ENCODE peak calls at places on chromosomes 12 and 14, in seven cellular contexts. K, S, A, D, M, I and F are unnamed samples. For H3K4me1, the result is how much of the 10 kb centered on the place peaks cover.

GRCh38 chr12:112862570-112863137 is 44.1 kb upstream of the OAS1 start:
- DNase-seq in I (no peak), A (no peak), D (no peak), S (no peak), K (no peak), M (no peak), F (no peak)

GRCh38 chr12:106039242-106039641 is 99.5 kb downstream of the NUAK1 start:
- DNase-seq in S (no peak), M (no peak), K (peak), D (no peak), A (no peak), I (no peak), F (no peak)

GRCh38 chr12:20194171-20194570 is 174.2 kb upstream of the PDE3A start:
- DNase-seq in S (peak), D (peak), I (peak), A (no peak), M (peak), K (no peak), F (peak)

GRCh38 chr12:116194935-116195431 is 82.5 kb downstream of the MED13L start:
- DNase-seq in A (no peak), M (no peak), K (no peak), D (no peak), I (no peak), S (no peak), F (peak)

GRCh38 chr12:10503460-10503859 is 2.2 kb upstream of the EIF2S3B start:
- DNase-seq in S (no peak), I (no peak), M (no peak), A (no peak), K (no peak), D (no peak), F (no peak)

GRCh38 chr14:59632381-59632780 is 55.8 kb upstream of the CCDC175 start:
- DNase-seq in S (peak), I (peak), M (peak), A (peak), D (no peak), K (peak), F (peak)

GRCh38 chr12:54173066-54173726 is 15.6 kb downstream of the SMUG1 start:
- DNase-seq in D (no peak), K (peak), I (peak), S (no peak), A (no peak), M (peak), F (no peak)

GRCh38 chr12:39443704-39444234 is 849 bp upstream of the KIF21A start:
- DNase-seq in S (no peak), A (peak), M (no peak), D (no peak), I (peak), K (no peak), F (peak)

GRCh38 chr12:114562654-114563053 is 121.3 kb downstream of the TBX3 start:
- DNase-seq in I (no peak), S (no peak), M (peak), D (no peak), K (no peak), A (no peak), F (peak)

GRCh38 chr12:111066744-111067437 is 146.5 kb upstream of the MYL2 start:
- DNase-seq in M (peak), A (no peak), I (no peak), D (no peak), K (no peak), S (no peak), F (peak)

GRCh38 chr14:67944605-67945004 is 125.0 kb downstream of the RAD51B start:
- DNase-seq in D (no peak), A (no peak), I (no peak), M (no peak), K (no peak), S (no peak), F (no peak)

GRCh38 chr14:32331227-32331597 is 2.1 kb downstream of the AKAP6 start:
- DNase-seq in S (no peak), K (no peak), D (no peak), A (peak), M (no peak), I (no peak), F (no peak)

GRCh38 chr12:114888458-114888857 is 204.5 kb upstream of the TBX3 start:
- DNase-seq in M (no peak), I (no peak), K (no peak), S (peak), D (no peak), A (no peak), F (no peak)

GRCh38 chr14:63542231-63542999 is 762 bp downstream of the PPP2R5E start:
- DNase-seq in D (no peak), A (peak), S (no peak), I (peak), M (peak), K (peak), F (peak)

GRCh38 chr12:128388461-128388921 is 121.5 kb downstream of the TMEM132C start:
- DNase-seq in I (no peak), M (no peak), A (no peak), D (no peak), S (no peak), K (no peak), F (no peak)

GRCh38 chr14:49173765-49174373 is 412.3 kb downstream of the RPS29 start:
- DNase-seq in A (peak), M (peak), K (peak), S (peak), I (peak), D (peak), F (peak)

GRCh38 chr12:42568952-42569916 is 20.3 kb downstream of the PRICKLE1 start:
- DNase-seq in D (no peak), M (no peak), I (peak), S (peak), K (peak), A (peak), F (peak)

GRCh38 chr12:89838846-89839245 is 130.2 kb upstream of the ATP2B1 start:
- DNase-seq in M (no peak), S (no peak), A (no peak), I (no peak), D (no peak), K (no peak), F (no peak)

GRCh38 chr12:102406033-102406584 is 74.3 kb downstream of the IGF1 start:
- DNase-seq in K (no peak), I (no peak), D (no peak), S (peak), M (no peak), A (peak), F (peak)

GRCh38 chr14:89339579-89339978 is 77.5 kb downstream of the FOXN3 start:
- DNase-seq in A (no peak), S (no peak), K (no peak), M (no peak), D (no peak), I (no peak), F (no peak)

GRCh38 chr14:105304565-105304964 is 3.8 kb upstream of the BRF1 start:
- DNase-seq in S (no peak), A (no peak), M (no peak), K (no peak), I (no peak), D (no peak), F (no peak)

GRCh38 chr14:63174760-63175191 is 29.5 kb upstream of the RHOJ start:
- DNase-seq in D (peak), I (peak), K (peak), M (peak), S (peak), A (peak), F (peak)

GRCh38 chr14:67413806-67414769 is 2.1 kb upstream of the PLEK2 start:
- DNase-seq in S (peak), K (peak), D (peak), I (peak), A (no peak), M (no peak), F (peak)

GRCh38 chr12:22893878-22894277 is 268.9 kb downstream of the ETNK1 start:
- DNase-seq in K (no peak), S (no peak), A (no peak), M (no peak), D (no peak), I (no peak), F (no peak)
- H2BK120ac ChIP-seq in K (no peak), S (no peak), A (no peak), M (no peak), D (no peak), I (no peak), F (no peak)

GRCh38 chr12:120468846-120469449 is 600 bp downstream of the SRSF9 start:
- DNase-seq in D (no peak), A (peak), S (peak), M (no peak), I (peak), K (no peak), F (no peak)
- H3K4me1 ChIP-seq in D (under half), A (under half), S (under half), M (under half), I (under half), K (under half), F (under half)

GRCh38 chr12:3627336-3627735 is 125.6 kb downstream of the CRACR2A start:
- DNase-seq in D (no peak), M (no peak), I (no peak), S (no peak), A (no peak), K (no peak), F (no peak)

GRCh38 chr12:3630111-3630510 is 122.8 kb downstream of the CRACR2A start:
- DNase-seq in A (no peak), S (no peak), D (no peak), K (no peak), M (no peak), I (no peak), F (no peak)

GRCh38 chr12:3629082-3629830 is 123.7 kb downstream of the CRACR2A start:
- DNase-seq in D (no peak), M (no peak), A (no peak), K (no peak), S (no peak), I (no peak), F (no peak)

GRCh38 chr12:3630621-3631271 is 122.2 kb downstream of the CRACR2A start:
- DNase-seq in K (no peak), M (no peak), S (no peak), D (no peak), I (no peak), A (no peak), F (no peak)

GRCh38 chr12:3628629-3629028 is 124.3 kb downstream of the CRACR2A start:
- DNase-seq in S (no peak), I (no peak), A (no peak), M (no peak), K (no peak), D (no peak), F (peak)
- H3K23ac ChIP-seq in S (no peak), I (no peak), A (no peak), M (no peak), K (no peak), D (no peak), F (no peak)

GRCh38 chr12:16076553-16076952 is 165.4 kb downstream of the DERA start:
- DNase-seq in M (peak), I (peak), K (peak), A (peak), S (peak), D (no peak), F (peak)
- H2BK120ac ChIP-seq in M (no peak), I (no peak), K (no peak), A (no peak), S (no peak), D (no peak), F (no peak)

GRCh38 chr14:75158843-75159614 is 17.4 kb downstream of the TMED10 start:
- DNase-seq in I (no peak), K (no peak), S (peak), A (no peak), M (no peak), D (no peak), F (no peak)

GRCh38 chr14:75156111-75156510 is 20.3 kb downstream of the TMED10 start:
- DNase-seq in A (no peak), D (no peak), M (no peak), I (no peak), K (peak), S (no peak), F (no peak)

GRCh38 chr14:75155159-75155558 is 21.3 kb downstream of the TMED10 start:
- DNase-seq in A (no peak), M (no peak), D (no peak), K (peak), I (no peak), S (no peak), F (no peak)

GRCh38 chr14:75153295-75153694 is 23.1 kb downstream of the TMED10 start:
- DNase-seq in A (no peak), I (no peak), M (no peak), D (no peak), S (no peak), K (no peak), F (peak)

DNA sequence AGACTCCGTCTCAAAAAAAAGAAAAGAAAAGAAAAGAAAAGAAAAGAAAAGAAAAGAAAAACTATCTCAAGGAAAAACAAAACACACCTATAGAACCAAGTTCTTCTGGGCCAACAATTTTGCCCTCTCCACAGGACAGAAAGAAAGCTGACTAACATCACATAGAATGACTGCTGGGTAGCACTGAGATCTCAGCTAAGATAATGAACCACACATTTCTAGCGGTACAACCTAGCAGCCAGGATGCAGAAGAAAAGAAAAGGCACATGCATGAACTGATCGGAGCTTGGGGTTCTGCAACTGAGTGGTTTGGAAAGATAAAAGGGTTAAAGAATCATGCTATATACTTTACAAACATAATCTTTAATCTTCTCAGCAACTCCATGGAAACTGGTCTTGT is 19.5 kb downstream of the TMED10 start:
- DNase-seq in D (no peak), I (no peak), A (no peak), M (no peak), K (peak), S (no peak), F (peak)
- H3K4me1 ChIP-seq in D (under half), I (under half), A (under half), M (under half), K (under half), S (under half), F (under half)

GRCh38 chr14:98167253-98167652 is 1104.7 kb downstream of the BCL11B start:
- DNase-seq in D (no peak), K (no peak), S (no peak), M (no peak), A (no peak), I (no peak), F (no peak)

GRCh38 chr14:98170580-98170979 is 1101.4 kb downstream of the BCL11B start:
- DNase-seq in A (no peak), M (no peak), D (no peak), I (no peak), S (no peak), K (no peak), F (peak)

GRCh38 chr14:98167702-98168101 is 1104.3 kb downstream of the BCL11B start:
- DNase-seq in K (no peak), A (no peak), S (no peak), I (no peak), D (no peak), M (no peak), F (no peak)

GRCh38 chr14:98168196-98168985 is 1103.6 kb downstream of the BCL11B start:
- DNase-seq in K (no peak), M (no peak), S (no peak), I (no peak), D (no peak), A (no peak), F (no peak)

GRCh38 chr14:98169170-98169587 is 1102.8 kb downstream of the BCL11B start:
- DNase-seq in A (no peak), D (no peak), M (no peak), K (no peak), I (no peak), S (no peak), F (no peak)
- H3K23ac ChIP-seq in A (no peak), D (no peak), M (no peak), K (no peak), I (no peak), S (no peak), F (no peak)

DNA sequence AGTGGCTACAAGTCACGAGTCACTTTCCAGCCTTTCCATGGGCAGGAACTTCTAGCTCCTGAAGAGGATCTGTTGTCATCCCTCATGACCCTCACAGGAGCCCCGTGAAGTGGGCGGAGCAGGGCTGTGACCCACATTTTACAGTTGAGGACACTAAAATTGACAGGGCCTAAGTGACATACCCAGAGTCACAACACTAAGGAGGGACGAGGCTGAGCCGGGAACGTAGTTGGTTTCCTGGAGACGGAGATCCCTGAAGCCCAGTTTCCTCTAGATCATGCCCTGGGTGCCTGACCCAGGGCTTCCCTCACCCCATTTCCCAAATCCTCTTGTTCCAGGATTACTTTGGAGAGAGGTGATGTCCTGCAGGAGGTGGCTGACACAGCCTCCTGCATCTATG is 45.8 kb upstream of the P2RX7 start:
- DNase-seq in A (no peak), M (no peak), S (no peak), I (no peak), K (no peak), D (no peak), F (no peak)
- H2BK120ac ChIP-seq in A (no peak), M (no peak), S (no peak), I (no peak), K (no peak), D (no peak), F (no peak)